ENCODE peak calls at places on chromosome 19, in five cellular contexts. O is fibroblast of lung, N is lower leg skin, W is cardiac fibroblast, C is Peyer's patch. E is an unnamed sample.

GRCh38 chr19:33559996-33560395 is 38.4 kb upstream of the PEPD start:
- DNase-seq in N (no peak), C (no peak), W (no peak), O (no peak), E (no peak)

GRCh38 chr19:50694815-50695145 is 24.8 kb downstream of the SHANK1 start:
- DNase-seq in N (no peak), O (no peak), C (no peak), W (no peak), E (no peak)

GRCh38 chr19:54192972-54193371 is 1.9 kb downstream of the TSEN34 start:
- DNase-seq in N (no peak), C (no peak), W (no peak), O (no peak), E (no peak)

GRCh38 chr19:2166741-2167738 is 3.3 kb downstream of the DOT1L start:
- DNase-seq in W (peak; percentile 59), N (peak; percentile 66), C (peak; percentile 82), O (peak; percentile 78), E (peak; percentile 61)

GRCh38 chr19:49502866-49503581 is 6.8 kb downstream of the RPS11 start:
- DNase-seq in C (no peak), O (peak; percentile 63), N (peak; percentile 39), W (peak; percentile 84), E (peak; percentile 64)

GRCh38 chr19:6577410-6578125 is 13.4 kb downstream of the CD70 start:
- DNase-seq in O (no peak), W (no peak), N (no peak), C (no peak), E (peak; percentile 97)

GRCh38 chr19:50046649-50047503 is 21.1 kb downstream of the ZNF473 start:
- DNase-seq in W (peak; percentile 28), O (no peak), N (peak; percentile 27), C (no peak), E (no peak)

GRCh38 chr19:13082192-13083007 is 20.3 kb downstream of the LYL1 start:
- DNase-seq in O (peak; percentile 59), W (peak; percentile 32), N (no peak), C (no peak), E (no peak)

GRCh38 chr19:29574518-29574917 is 31.6 kb upstream of the POP4 start:
- DNase-seq in W (no peak), N (no peak), C (no peak), O (no peak), E (no peak)

GRCh38 chr19:51305479-51305878 is 6.0 kb upstream of the IGLON5 start:
- DNase-seq in W (no peak), O (no peak), C (no peak), N (no peak), E (no peak)

GRCh38 chr19:6457958-6458694 is 1.5 kb downstream of the SLC25A23 start:
- DNase-seq in W (peak; percentile 17), O (no peak), N (no peak), C (no peak), E (peak; percentile 81)

GRCh38 chr19:1251503-1252220 is 3.3 kb downstream of the MIDN start:
- DNase-seq in W (no peak), O (no peak), N (no peak), C (peak; percentile 80), E (no peak)

GRCh38 chr19:32223595-32224370 is 121.6 kb upstream of the ZNF507 start:
- DNase-seq in O (no peak), W (no peak), C (no peak), N (no peak), E (no peak)

GRCh38 chr19:31340059-31341025 is 8.9 kb downstream of the TSHZ3 start:
- DNase-seq in C (no peak), N (no peak), W (no peak), O (peak; percentile 89), E (no peak)

GRCh38 chr19:18832331-18833140 is 777 bp downstream of the UPF1 start:
- DNase-seq in C (peak; percentile 63), O (no peak), N (no peak), W (peak; percentile 25), E (peak; percentile 62)
- TF ChIP-seq CTCF in C (no peak), O (peak; percentile 24), N (no peak), W (peak; percentile 23), E (peak; percentile 31)

DNA sequence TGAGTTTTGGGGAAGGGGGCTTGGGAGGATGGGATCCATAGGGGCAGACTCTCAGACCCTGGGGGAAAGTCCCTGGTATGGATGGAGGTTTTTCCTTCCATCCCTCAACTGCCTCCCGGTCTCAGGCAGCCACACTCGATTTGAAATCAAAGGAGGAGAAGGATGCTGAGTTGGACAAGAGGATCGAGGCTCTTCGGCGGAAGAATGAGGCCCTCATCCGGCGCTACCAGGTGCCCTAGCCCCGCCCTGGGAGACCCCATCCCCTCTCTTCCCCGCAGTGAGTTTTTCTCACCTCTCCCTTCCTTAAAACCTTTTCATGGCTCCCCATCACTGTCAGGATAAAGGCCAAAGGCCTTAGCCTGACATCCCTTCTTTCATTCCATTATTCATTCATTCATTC is 2.1 kb downstream of the CCDC9 start:
- DNase-seq in O (no peak), W (no peak), N (no peak), C (no peak), E (no peak)
- H3K4me3 ChIP-seq in O (peak overlapping the region; percentile 74), W (peak overlapping the region; percentile 65), N (no peak overlapping the region), C (no peak overlapping the region), E (no peak overlapping the region)

GRCh38 chr19:41114132-41114531 is at the start of gene CYP2F1:
- DNase-seq in W (no peak), N (no peak), C (no peak), O (no peak), E (no peak)
- TF ChIP-seq CTCF in W (no peak), N (no peak), C (no peak), O (no peak), E (no peak)

DNA sequence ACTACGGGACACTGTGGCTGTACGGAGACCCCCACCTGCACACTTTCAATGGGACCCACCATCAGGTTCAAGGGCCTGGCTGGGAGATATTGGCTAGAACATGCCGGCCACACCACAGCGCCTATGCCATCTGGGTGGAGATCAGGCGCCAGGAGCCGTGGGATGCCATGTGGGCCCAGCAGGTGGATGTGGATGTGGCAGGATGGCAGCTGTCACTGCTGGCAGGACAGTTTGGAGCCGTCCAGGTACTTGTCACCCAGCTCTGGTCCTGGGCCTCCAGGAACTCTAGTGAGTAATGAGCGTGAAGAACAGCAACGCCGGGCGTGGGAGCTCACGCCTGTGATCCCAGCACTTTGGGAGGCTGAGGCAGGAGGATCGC is 15.7 kb upstream of the FXYD3 start:
- DNase-seq in O (no peak), C (no peak), W (no peak), N (no peak), E (no peak)
- H3K4me3 ChIP-seq in O (no peak overlapping the region), C (no peak overlapping the region), W (no peak overlapping the region), N (no peak overlapping the region), E (no peak overlapping the region)

GRCh38 chr19:18278521-18279265 is 2.7 kb downstream of the JUND start:
- DNase-seq in O (peak; percentile 13), N (no peak), C (no peak), W (peak; percentile 45), E (peak; percentile 26)
- TF ChIP-seq CTCF in O (peak; percentile 21), N (no peak), C (peak; percentile 35), W (peak; percentile 37), E (peak; percentile 21)